ENCODE peak calls at places on chromosomes 3 and 15, in seven cellular contexts. E is T-helper 17 cell; S is sigmoid colon; K is stimulated activated CD4-positive, alpha-beta T cell treated with anti-CD3 and anti-CD28 coated beads, Interleukin-2, amount 100 ng/mL, for 48 hours; F is adrenal gland; B is AML-193; J is skeletal muscle cell. N is an unnamed sample.
A peak's percentile ranks its signal among the peaks of the same experiment; 100 is the strongest.

GRCh38 chr15:92077353-92078080 is 224.0 kb downstream of the SLCO3A1 start:
- DNase-seq in S (peak; percentile 79), K (peak; percentile 58), B (peak; percentile 44), E (peak; percentile 17), J (no peak), F (peak; percentile 86), N (peak; percentile 24)

GRCh38 chr3:194893121-194893979 is 207.7 kb downstream of the FAM43A start:
- DNase-seq in S (no peak), E (no peak), F (no peak), J (no peak), B (no peak), K (no peak), N (no peak)

GRCh38 chr3:63390831-63391230 is 112.7 kb downstream of the SYNPR start:
- DNase-seq in K (no peak), B (no peak), J (peak; percentile 15), E (no peak), S (no peak), F (no peak), N (no peak)

GRCh38 chr15:59371458-59372351 is 966 bp downstream of the MYO1E start:
- DNase-seq in J (no peak), B (no peak), S (peak; percentile 67), E (no peak), K (no peak), F (no peak), N (no peak)

GRCh38 chr15:51375966-51376640 is 34.6 kb downstream of the GLDN start:
- DNase-seq in F (no peak), E (no peak), B (no peak), S (no peak), J (no peak), K (no peak), N (no peak)

GRCh38 chr3:65545429-65545828 is 493.3 kb downstream of the MAGI1 start:
- DNase-seq in K (no peak), F (no peak), S (no peak), B (no peak), J (no peak), E (no peak), N (no peak)

GRCh38 chr3:13841141-13841540 is 38.7 kb downstream of the WNT7A start:
- DNase-seq in J (no peak), B (no peak), S (no peak), F (no peak), E (no peak), K (no peak), N (no peak)

GRCh38 chr15:52730163-52730562 is 51.0 kb upstream of the ATOSA start:
- DNase-seq in J (no peak), K (no peak), F (no peak), E (no peak), S (no peak), B (no peak), N (no peak)

GRCh38 chr3:194375921-194376570 is 6.5 kb upstream of the LRRC15 start:
- DNase-seq in E (no peak), S (no peak), K (no peak), J (no peak), B (no peak), F (no peak), N (no peak)

GRCh38 chr15:67176195-67176971 is 78.1 kb downstream of the AAGAB start:
- DNase-seq in B (no peak), F (no peak), J (no peak), E (no peak), K (no peak), S (no peak), N (no peak)

GRCh38 chr3:126355251-126355650 is 2.0 kb downstream of the KLF15 start:
- DNase-seq in S (peak; percentile 67), B (no peak), E (no peak), J (no peak), F (no peak), K (no peak), N (no peak)

GRCh38 chr3:197309528-197310361 is 11.3 kb upstream of the DLG1 start:
- DNase-seq in S (no peak), B (peak; percentile 21), K (no peak), F (peak; percentile 32), E (no peak), J (peak; percentile 77), N (no peak)

GRCh38 chr15:41251411-41251810 is 20.3 kb downstream of the CHP1 start:
- DNase-seq in S (no peak), J (no peak), F (no peak), B (no peak), E (no peak), K (no peak), N (no peak)

GRCh38 chr15:90519688-90520087 is 10.0 kb upstream of the CRTC3 start:
- DNase-seq in J (no peak), E (no peak), F (no peak), S (no peak), K (no peak), B (no peak), N (no peak)

GRCh38 chr15:55992769-55993110 is 672 bp downstream of the NEDD4 start:
- DNase-seq in J (no peak), E (no peak), S (no peak), B (no peak), K (no peak), F (no peak), N (no peak)

GRCh38 chr3:51141573-51141972 is 243.5 kb upstream of the MANF start:
- DNase-seq in F (no peak), B (no peak), S (no peak), E (no peak), J (no peak), K (no peak), N (no peak)

GRCh38 chr3:134364936-134365765 is 9.1 kb downstream of the AMOTL2 start:
- DNase-seq in F (no peak), E (no peak), S (peak; percentile 58), B (no peak), K (no peak), J (no peak), N (no peak)

GRCh38 chr15:27449041-27449440 is 478.1 kb downstream of the GABRG3 start:
- DNase-seq in E (no peak), F (no peak), B (no peak), K (no peak), S (no peak), J (no peak), N (no peak)

GRCh38 chr3:129005526-129006303 is 4.6 kb downstream of the EFCC1 start:
- DNase-seq in F (no peak), B (peak; percentile 21), K (no peak), E (no peak), S (no peak), J (no peak), N (no peak)

GRCh38 chr3:60742606-60743145 is 508.6 kb downstream of the FHIT start:
- DNase-seq in S (no peak), K (no peak), B (no peak), E (no peak), F (no peak), J (peak; percentile 43), N (no peak)

GRCh38 chr3:42923606-42924005 is 17.7 kb downstream of the ZNF662 start:
- DNase-seq in F (no peak), B (no peak), E (no peak), J (no peak), S (no peak), K (no peak), N (no peak)

GRCh38 chr3:77041156-77041696 is 1.3 kb downstream of the ROBO2 start:
- DNase-seq in F (no peak), B (no peak), K (no peak), J (no peak), E (no peak), S (no peak), N (no peak)

GRCh38 chr3:114213262-114213668 is 24.1 kb downstream of the ZNF80 start:
- DNase-seq in K (no peak), E (no peak), F (no peak), B (no peak), J (peak; percentile 41), S (no peak), N (no peak)

GRCh38 chr3:29026301-29026700 is 254.6 kb upstream of the RBMS3 start:
- DNase-seq in E (no peak), F (no peak), S (no peak), J (no peak), K (no peak), B (no peak), N (no peak)

GRCh38 chr3:99396651-99397050 is 241.7 kb upstream of the COL8A1 start:
- DNase-seq in E (no peak), K (no peak), J (no peak), F (no peak), S (no peak), B (no peak), N (no peak)

GRCh38 chr3:98556164-98557130 is 24.7 kb downstream of the GPR15 start:
- DNase-seq in E (peak; percentile 51), S (no peak), J (no peak), F (no peak), B (peak; percentile 55), K (peak; percentile 53), N (peak; percentile 57)

GRCh38 chr3:130699765-130700164 is 46.9 kb downstream of the PIK3R4 start:
- DNase-seq in J (no peak), F (no peak), B (peak; percentile 79), S (no peak), E (no peak), K (no peak), N (no peak)

GRCh38 chr3:52682016-52682415 is 3.7 kb downstream of the PBRM1 start:
- DNase-seq in F (peak; percentile 54), B (peak; percentile 32), K (no peak), S (no peak), E (no peak), J (peak; percentile 79), N (no peak)

GRCh38 chr3:174958671-174959328 is 99.7 kb downstream of the NAALADL2 start:
- DNase-seq in K (no peak), J (no peak), S (no peak), B (peak; percentile 82), E (no peak), F (no peak), N (no peak)

GRCh38 chr3:143526016-143526540 is 322.2 kb downstream of the SLC9A9 start:
- DNase-seq in J (no peak), B (no peak), F (no peak), E (no peak), S (no peak), K (no peak), N (no peak)

GRCh38 chr3:184946922-184947321 is 135.0 kb downstream of the VPS8 start:
- DNase-seq in K (no peak), F (no peak), B (no peak), E (no peak), J (no peak), S (no peak), N (no peak)

GRCh38 chr3:135516143-135516542 is 449.4 kb upstream of the PPP2R3A start:
- DNase-seq in S (no peak), B (no peak), J (no peak), K (no peak), F (no peak), E (no peak), N (no peak)

GRCh38 chr15:64461577-64462162 is 1.3 kb downstream of the ZNF609 start:
- DNase-seq in E (no peak), F (peak; percentile 28), B (no peak), J (no peak), K (peak; percentile 32), S (no peak), N (no peak)

GRCh38 chr3:3798641-3799113 is 554 bp upstream of the LRRN1 start:
- DNase-seq in E (no peak), B (no peak), J (no peak), F (no peak), K (peak; percentile 19), S (no peak), N (no peak)

GRCh38 chr3:38367709-38368108 is 21.1 kb downstream of the XYLB start:
- DNase-seq in E (no peak), K (no peak), S (no peak), J (no peak), B (no peak), F (no peak), N (no peak)

N was measured in activated T-helper 1 cell treated with Interleukin-2 at 50 U/mL for 16 hours.